ENCODE peak calls at places on chromosomes 5 and 9, in six cellular contexts. F is DMS79; T is activated T-cell treated with anti-CD3 and anti-CD28 coated beads, Interleukin-2, amount 50 U/mL, for 24 hours; O is tibial artery; M is NCI-H1092 treated with DMSO at 0.1 percent for 48 hours; L is activated naive CD8-positive, alpha-beta T cell treated with anti-CD3 and anti-CD28 coated beads, Interleukin-2, amount 50 U/mL, for 24 hours. W is an unnamed sample.

GRCh38 chr5:151520294-151520693 is 70.8 kb downstream of the FAT2 start:
- DNase-seq in L (no peak), F (no peak), O (no peak), T (no peak), M (no peak), W (no peak)

GRCh38 chr9:35035851-35036701 is 36.3 kb downstream of the VCP start:
- DNase-seq in L (peak; percentile 50), M (no peak), F (peak; percentile 44), T (peak; percentile 58), O (peak; percentile 71), W (no peak)

GRCh38 chr9:121568541-121569265 is 69.1 kb upstream of the GGTA1 start:
- DNase-seq in T (no peak), O (peak; percentile 76), M (no peak), L (no peak), F (no peak), W (no peak)

GRCh38 chr9:34653610-34654072 is 1.7 kb downstream of the IL11RA start:
- DNase-seq in F (no peak), M (peak; percentile 38), L (no peak), O (peak; percentile 70), T (no peak), W (no peak)

GRCh38 chr5:441996-442334 is 1.0 kb upstream of the EXOC3 start:
- DNase-seq in F (no peak), T (no peak), O (no peak), L (no peak), M (no peak), W (no peak)

GRCh38 chr5:122424211-122424610 is 112.2 kb downstream of the SNCAIP start:
- DNase-seq in O (no peak), F (peak; percentile 24), L (no peak), T (no peak), M (no peak), W (no peak)

GRCh38 chr5:53479656-53480473 is 564 bp upstream of the FST start:
- DNase-seq in T (peak; percentile 56), M (peak; percentile 24), L (peak; percentile 31), F (no peak), O (peak; percentile 80), W (no peak)

GRCh38 chr5:65121880-65122436 is 353.2 kb downstream of the CWC27 start:
- DNase-seq in M (no peak), O (no peak), T (no peak), L (no peak), F (no peak), W (peak; percentile 78)

GRCh38 chr5:135034963-135035677 is 1.1 kb upstream of the PITX1 start:
- DNase-seq in M (no peak), T (no peak), L (no peak), F (no peak), O (no peak), W (peak; percentile 19)

GRCh38 chr5:140801494-140801841 is 611 bp downstream of the PCDHA3 start:
- DNase-seq in T (no peak), F (no peak), O (no peak), L (no peak), M (no peak), W (no peak)

GRCh38 chr5:133298447-133298846 is 246.6 kb downstream of the HSPA4 start:
- DNase-seq in F (no peak), T (no peak), O (no peak), M (no peak), L (peak; percentile 15), W (no peak)

GRCh38 chr9:98007251-98007928 is 24.2 kb downstream of the ANP32B start:
- DNase-seq in M (no peak), T (no peak), O (no peak), L (no peak), F (no peak), W (peak; percentile 68)

GRCh38 chr9:133048595-133048994 is 13.2 kb upstream of the CEL start:
- DNase-seq in T (peak; percentile 42), F (no peak), L (no peak), O (no peak), M (no peak), W (peak; percentile 60)

GRCh38 chr5:42526179-42526578 is 102.9 kb downstream of the GHR start:
- DNase-seq in F (no peak), O (no peak), L (no peak), M (no peak), T (no peak), W (no peak)

GRCh38 chr5:39076101-39076756 is 2.0 kb upstream of the RICTOR start:
- DNase-seq in T (no peak), M (no peak), L (no peak), O (no peak), F (no peak), W (no peak)

GRCh38 chr9:133959966-133960567 is 32.1 kb downstream of the VAV2 start:
- DNase-seq in O (no peak), T (no peak), F (no peak), M (no peak), L (no peak), W (no peak)

GRCh38 chr5:31581498-31582099 is 49.5 kb downstream of the C5orf22 start:
- DNase-seq in F (no peak), L (no peak), M (peak; percentile 22), O (no peak), T (no peak), W (peak; percentile 63)

GRCh38 chr5:15929616-15930303 is 249.8 kb downstream of the MARCHF11 start:
- DNase-seq in T (no peak), M (no peak), O (no peak), L (no peak), F (no peak), W (no peak)

GRCh38 chr5:72280655-72281069 is 39.4 kb downstream of the MRPS27 start:
- DNase-seq in O (no peak), T (no peak), F (no peak), L (no peak), M (no peak), W (peak; percentile 43)

GRCh38 chr5:15695171-15695676 is 195.2 kb downstream of the FBXL7 start:
- DNase-seq in O (no peak), F (no peak), L (no peak), M (no peak), T (no peak), W (peak; percentile 5)

GRCh38 chr5:71528206-71528605 is 58.9 kb upstream of the MCCC2 start:
- DNase-seq in L (no peak), O (no peak), F (no peak), M (no peak), T (no peak), W (peak; percentile 46)

GRCh38 chr5:128736567-128736966 is 198.5 kb upstream of the FBN2 start:
- DNase-seq in F (no peak), T (no peak), M (no peak), O (no peak), L (no peak), W (no peak)

W was measured in RKO.